ENCODE peak calls at places on chromosomes 11 and 22, in four cellular contexts. B is K562, W is WTC11, K is HepG2. M is an unnamed sample.

GRCh38 chr11:73838443-73839122 is 38.1 kb downstream of the COA4 start:
- DNase-seq in B (no peak), W (no peak), K (no peak), M (no peak)

GRCh38 chr22:38040953-38041759 is 16.0 kb upstream of the PICK1 start:
- DNase-seq in B (no peak), W (no peak), K (no peak), M (no peak)

GRCh38 chr11:112903310-112903709 is 57.9 kb upstream of the NCAM1 start:
- DNase-seq in B (no peak), W (no peak), K (no peak), M (peak)

GRCh38 chr11:98507208-98507607 is 513.5 kb upstream of the CNTN5 start:
- DNase-seq in B (no peak), W (no peak), K (no peak), M (no peak)

GRCh38 chr11:2670541-2671100 is 29.2 kb downstream of the KCNQ1OT1 start:
- DNase-seq in B (no peak), W (no peak), K (no peak), M (no peak)

GRCh38 chr11:128579790-128580504 is 7.4 kb downstream of the ETS1 start:
- DNase-seq in B (no peak), W (no peak), K (no peak), M (no peak)

GRCh38 chr11:10725114-10725906 is 25.7 kb upstream of the CTR9 start:
- DNase-seq in B (no peak), W (no peak), K (no peak), M (no peak)

GRCh38 chr11:15342163-15342562 is 227.4 kb downstream of the INSC start:
- DNase-seq in B (no peak), W (no peak), K (no peak), M (no peak)

GRCh38 chr11:109424893-109425292 is 2.9 kb downstream of the C11orf87 start:
- DNase-seq in B (peak), W (peak), K (peak), M (no peak)

GRCh38 chr11:38169286-38169685 is 1571.2 kb upstream of the RAG2 start:
- DNase-seq in B (no peak), W (no peak), K (peak), M (no peak)

GRCh38 chr11:134069996-134070845 is 1.3 kb downstream of the JAM3 start:
- DNase-seq in B (no peak), W (no peak), K (no peak), M (no peak)

GRCh38 chr11:132895340-132895739 is 637.0 kb downstream of the OPCML start:
- DNase-seq in B (no peak), W (no peak), K (no peak), M (no peak)

GRCh38 chr11:12404461-12404860 is 27.1 kb downstream of the PARVA start:
- DNase-seq in B (no peak), W (no peak), K (no peak), M (no peak)

GRCh38 chr11:110168404-110168803 is 75.2 kb downstream of the ZC3H12C start:
- DNase-seq in B (no peak), W (no peak), K (no peak), M (no peak)

DNA sequence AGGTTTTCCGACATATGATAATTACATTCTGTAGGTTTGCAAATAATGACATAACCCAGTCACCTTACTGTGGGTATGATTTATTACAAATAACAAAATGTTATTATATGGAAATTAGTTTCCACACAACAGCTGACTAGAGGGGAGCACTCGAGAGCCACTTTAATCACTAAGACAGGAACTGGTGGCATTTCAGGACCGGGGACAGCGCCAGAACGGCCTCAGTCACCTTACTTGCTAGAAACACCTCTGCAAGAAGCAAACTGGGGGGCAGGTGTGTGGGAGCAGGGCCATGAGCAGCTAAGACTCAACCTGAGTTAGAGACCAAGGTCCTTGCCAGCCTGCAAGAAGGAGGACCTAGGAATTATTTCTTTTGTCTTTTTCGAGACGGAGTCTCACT is 199.9 kb downstream of the DSCAML1 start:
- DNase-seq in B (peak), W (peak), K (peak), M (peak)
- TF ChIP-seq ELF4 in B (no peak), W (no peak), K (no peak), M (no peak)

DNA sequence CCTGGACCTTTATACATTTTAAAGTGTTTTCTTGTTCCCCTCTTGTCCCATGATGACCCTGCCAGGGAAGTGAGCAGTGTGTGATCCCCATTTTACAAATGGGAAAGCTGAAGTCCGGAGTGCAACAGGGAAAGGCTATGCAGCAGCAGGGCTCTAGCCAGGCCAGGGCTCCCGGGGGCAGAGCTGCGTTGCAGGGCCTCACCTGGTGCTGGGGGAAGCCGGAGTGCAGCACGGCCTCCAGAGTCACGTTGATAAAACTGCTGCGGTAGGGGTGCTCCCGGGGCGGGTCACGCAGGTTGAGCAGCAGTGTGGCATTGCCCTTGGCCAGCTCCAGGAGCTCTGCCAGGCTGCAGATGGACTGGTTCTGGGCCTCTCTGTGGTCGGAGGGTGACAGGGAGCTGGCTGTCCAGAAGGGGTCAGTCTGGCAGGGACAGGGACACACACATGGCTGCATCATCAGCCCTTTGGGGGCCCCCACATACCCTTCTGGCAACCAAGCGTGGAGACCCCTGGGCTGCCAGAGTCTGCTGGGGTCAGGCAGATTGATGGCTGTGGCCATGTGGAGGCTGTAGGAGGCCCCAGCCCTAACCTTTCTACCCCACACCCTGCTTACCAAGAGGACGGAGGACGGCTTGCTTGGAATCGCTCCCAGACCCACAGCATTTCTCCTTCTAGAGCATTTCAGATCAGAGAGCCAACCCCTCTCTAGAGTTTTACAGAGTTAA is 9.3 kb upstream of the KLHL35 start:
- DNase-seq in B (no peak), W (no peak), K (no peak), M (no peak)
- TF ChIP-seq ELF4 in B (no peak), W (no peak), K (no peak), M (no peak)

DNA sequence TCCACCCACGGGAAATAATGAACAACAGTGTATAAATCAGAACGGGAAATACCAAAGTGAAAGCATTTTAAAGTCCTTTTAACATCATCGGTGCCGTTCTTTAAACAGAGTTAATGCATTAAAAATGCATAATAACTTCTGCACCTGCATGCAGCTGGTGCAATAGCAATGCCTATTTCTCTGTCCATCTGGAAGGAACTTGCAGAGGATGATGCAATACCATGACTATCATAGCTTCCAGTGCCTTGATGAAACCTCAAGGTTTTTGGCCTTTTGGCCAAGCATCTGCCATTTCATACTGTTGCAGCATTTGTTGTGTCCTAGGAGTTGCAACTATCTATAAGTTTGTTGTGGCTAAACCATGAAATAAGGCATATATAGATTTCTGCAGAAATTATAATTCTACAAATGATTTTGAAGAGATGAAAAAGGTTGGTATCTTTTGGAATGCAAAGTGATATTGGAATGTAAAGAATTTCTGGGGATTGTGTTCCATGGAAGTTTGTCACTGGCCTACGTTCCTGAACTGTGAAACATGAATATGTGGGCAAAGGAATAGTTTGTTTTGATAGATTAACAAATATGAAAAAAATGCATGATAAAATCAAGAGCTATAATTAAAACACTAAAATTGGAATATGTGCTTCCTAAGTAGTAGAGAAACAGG is 9.8 kb upstream of the EIF3F start:
- DNase-seq in B (peak), W (no peak), K (no peak), M (no peak)
- TF ChIP-seq ELF4 in B (no peak), W (no peak), K (no peak), M (no peak)

GRCh38 chr11:116536416-116536815 is 236.4 kb downstream of the BUD13 start:
- DNase-seq in B (no peak), W (no peak), K (no peak), M (no peak)

GRCh38 chr11:116533186-116533825 is 239.5 kb downstream of the BUD13 start:
- DNase-seq in B (no peak), W (peak), K (no peak), M (peak)

GRCh38 chr11:116535120-116535519 is 237.7 kb downstream of the BUD13 start:
- DNase-seq in B (no peak), W (no peak), K (no peak), M (no peak)

GRCh38 chr11:116535954-116536353 is 236.8 kb downstream of the BUD13 start:
- DNase-seq in B (no peak), W (peak), K (no peak), M (no peak)

DNA sequence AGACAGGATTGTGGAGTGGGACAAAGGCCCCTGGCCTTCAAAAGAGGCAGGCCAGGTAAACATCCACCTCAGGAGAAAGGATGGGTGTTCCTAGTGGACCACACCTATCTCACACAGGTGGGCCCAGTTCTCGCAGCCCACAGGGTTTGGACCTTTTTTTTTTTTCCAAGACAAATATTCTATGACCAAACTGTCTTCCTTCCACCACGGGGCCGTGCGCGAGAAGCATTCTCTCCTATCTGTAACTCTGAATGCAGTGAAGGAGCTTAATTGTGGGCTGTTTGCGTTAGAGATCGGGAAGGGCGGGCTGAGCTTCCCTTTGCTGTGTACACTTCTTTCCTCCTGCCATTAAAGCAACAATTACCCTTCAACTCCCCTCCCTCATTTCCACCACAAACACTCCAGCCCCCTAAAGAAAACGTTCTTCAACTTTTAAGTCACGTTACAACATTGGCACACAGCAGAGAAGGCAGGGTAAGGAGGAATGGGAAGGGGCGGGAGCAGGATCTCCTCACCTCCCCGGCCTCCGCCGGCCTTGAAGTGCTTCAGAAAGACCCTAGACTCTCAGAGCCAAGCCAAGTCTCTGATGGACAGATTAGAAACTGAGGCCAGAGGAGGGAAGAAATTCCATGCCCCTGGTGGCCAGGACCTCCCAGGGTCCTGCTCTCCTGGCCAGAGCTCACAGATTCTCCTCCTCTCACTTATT is 238.4 kb downstream of the BUD13 start:
- DNase-seq in B (no peak), W (no peak), K (no peak), M (no peak)
- TF ChIP-seq ELF4 in B (no peak), W (no peak), K (no peak), M (no peak)

M was measured in HEK293T.